ENCODE peak calls at places on chromosomes 7 and 10, in five cellular contexts. N is adrenal gland, R is prostate gland, Z is spleen, L is fibroblast of lung. M is an unnamed sample.

GRCh38 chr10:91672021-91672608 is 39.2 kb upstream of the PPP1R3C start:
- DNase-seq in Z (no peak), L (peak; percentile 78), N (no peak), R (no peak), M (peak; percentile 83)

GRCh38 chr7:50450691-50451051 is 521 bp upstream of the FIGNL1 start:
- DNase-seq in N (peak; percentile 33), R (no peak), Z (peak; percentile 89), L (no peak), M (no peak)

GRCh38 chr10:27611209-27611608 is 107.1 kb downstream of the RAB18 start:
- DNase-seq in L (peak; percentile 22), N (no peak), R (no peak), Z (no peak), M (no peak)

GRCh38 chr7:99625321-99625720 is 8.6 kb downstream of the ZSCAN25 start:
- DNase-seq in Z (no peak), R (no peak), N (no peak), L (no peak), M (no peak)

GRCh38 chr10:86443069-86443468 is 76.5 kb upstream of the GRID1 start:
- DNase-seq in N (no peak), L (peak; percentile 83), Z (no peak), R (no peak), M (no peak)

GRCh38 chr7:155521007-155521742 is 25.2 kb downstream of the CNPY1 start:
- DNase-seq in R (no peak), L (no peak), N (no peak), Z (no peak), M (no peak)

GRCh38 chr10:19498348-19499290 is 317.6 kb upstream of the PLXDC2 start:
- DNase-seq in Z (no peak), N (no peak), L (peak; percentile 8), R (peak; percentile 22), M (peak; percentile 94)

GRCh38 chr7:155408657-155409586 is 49.0 kb upstream of the EN2 start:
- DNase-seq in R (no peak), N (no peak), L (no peak), Z (no peak), M (peak; percentile 22)

GRCh38 chr7:37882086-37882485 is 33.7 kb downstream of the NME8 start:
- DNase-seq in L (no peak), N (no peak), R (no peak), Z (no peak), M (no peak)

GRCh38 chr10:10657139-10657760 is 360.4 kb upstream of the CELF2 start:
- DNase-seq in N (no peak), R (no peak), Z (no peak), L (no peak), M (no peak)

GRCh38 chr10:86520871-86521619 is 547 bp downstream of the WAPL start:
- DNase-seq in L (peak; percentile 65), N (peak; percentile 62), R (peak; percentile 42), Z (peak; percentile 90), M (peak; percentile 47)

GRCh38 chr7:28083159-28083997 is 97.2 kb downstream of the JAZF1 start:
- DNase-seq in R (peak; percentile 55), N (peak; percentile 51), Z (no peak), L (no peak), M (no peak)

GRCh38 chr7:99949645-99950228 is 20.3 kb upstream of the GJC3 start:
- DNase-seq in N (no peak), Z (no peak), R (peak; percentile 65), L (peak; percentile 4), M (peak; percentile 22)

GRCh38 chr10:2978111-2978510 is 89.2 kb upstream of the PFKP start:
- DNase-seq in Z (no peak), N (no peak), L (peak; percentile 70), R (no peak), M (peak; percentile 79)

GRCh38 chr7:157477550-157478212 is 140.9 kb downstream of the DNAJB6 start:
- DNase-seq in R (no peak), L (no peak), Z (peak; percentile 66), N (no peak), M (no peak)

GRCh38 chr10:31071232-31071999 is 39.8 kb upstream of the ZNF438 start:
- DNase-seq in Z (no peak), R (no peak), L (peak; percentile 90), N (no peak), M (no peak)

GRCh38 chr10:86265877-86266259 is 100.7 kb downstream of the GRID1 start:
- DNase-seq in Z (peak; percentile 48), R (no peak), N (no peak), L (no peak), M (no peak)

GRCh38 chr7:151631968-151632749 is 112.5 kb upstream of the RHEB start:
- DNase-seq in L (peak; percentile 74), Z (peak; percentile 98), N (peak; percentile 89), R (peak; percentile 86), M (peak; percentile 83)

GRCh38 chr7:77935652-77936348 is 137.2 kb downstream of the PHTF2 start:
- DNase-seq in L (no peak), R (no peak), N (no peak), Z (no peak), M (peak; percentile 23)
- TF ChIP-seq CTCF in L (peak; percentile 12), R (peak; percentile 28), N (peak; percentile 48), Z (no peak), M (peak; percentile 55)

GRCh38 chr10:110865184-110865803 is 6.4 kb upstream of the PDCD4 start:
- DNase-seq in Z (no peak), R (peak; percentile 63), L (peak; percentile 70), N (no peak), M (peak; percentile 69)

GRCh38 chr10:110862961-110863360 is 8.8 kb upstream of the PDCD4 start:
- DNase-seq in Z (no peak), L (no peak), N (no peak), R (no peak), M (no peak)

GRCh38 chr10:110863361-110863760 is 8.4 kb upstream of the PDCD4 start:
- DNase-seq in L (no peak), R (no peak), Z (no peak), N (no peak), M (no peak)

GRCh38 chr10:110864662-110865140 is 7.0 kb upstream of the PDCD4 start:
- DNase-seq in L (no peak), N (no peak), Z (no peak), R (no peak), M (no peak)

GRCh38 chr10:110863956-110864355 is 7.8 kb upstream of the PDCD4 start:
- DNase-seq in L (no peak), N (no peak), R (no peak), Z (no peak), M (no peak)
- H3K4me1 ChIP-seq in L (peaks cover 8% of the 10 kb centered on the region), N (peaks cover 31% of the 10 kb centered on the region), R (peaks cover 3% of the 10 kb centered on the region), Z (peaks cover 93% of the 10 kb centered on the region), M (peaks cover 26% of the 10 kb centered on the region)

GRCh38 chr10:80498833-80499671 is 38.6 kb upstream of the SH2D4B start:
- DNase-seq in R (peak; percentile 87), Z (peak; percentile 93), N (peak; percentile 92), L (peak; percentile 97), M (peak; percentile 73)
- TF ChIP-seq CTCF in R (no peak), Z (no peak), N (no peak), L (no peak), M (no peak)

GRCh38 chr7:111009641-111010040 is 81.3 kb upstream of the LRRN3 start:
- DNase-seq in R (no peak), Z (no peak), N (no peak), L (no peak), M (no peak)
- H3K4me1 ChIP-seq in R (no peaks in the 10 kb centered on the region), Z (peaks cover 4% of the 10 kb centered on the region), N (peaks cover 14% of the 10 kb centered on the region), L (no peaks in the 10 kb centered on the region), M (no peaks in the 10 kb centered on the region)

GRCh38 chr7:142482899-142483658 is 225.2 kb upstream of the PRSS58 start:
- DNase-seq in Z (peak; percentile 80), L (peak; percentile 41), N (no peak), R (peak; percentile 19), M (peak; percentile 50)
- TF ChIP-seq CTCF in Z (peak; percentile 72), L (peak; percentile 97), N (peak; percentile 56), R (peak; percentile 16), M (peak; percentile 83)

GRCh38 chr10:69876931-69877330 is 75.2 kb downstream of the COL13A1 start:
- DNase-seq in R (no peak), N (no peak), L (no peak), Z (no peak), M (no peak)
- H3K4me1 ChIP-seq in R (no peaks in the 10 kb centered on the region), N (no peaks in the 10 kb centered on the region), L (peaks cover 5% of the 10 kb centered on the region), Z (no peaks in the 10 kb centered on the region), M (no peaks in the 10 kb centered on the region)

GRCh38 chr7:119578116-119578515 is 694.9 kb upstream of the KCND2 start:
- DNase-seq in L (no peak), R (no peak), Z (no peak), N (no peak), M (no peak)

GRCh38 chr7:119572541-119572940 is 700.4 kb upstream of the KCND2 start:
- DNase-seq in R (no peak), Z (peak; percentile 73), L (no peak), N (no peak), M (no peak)

GRCh38 chr7:119572132-119572531 is 700.8 kb upstream of the KCND2 start:
- DNase-seq in R (no peak), L (no peak), Z (no peak), N (no peak), M (no peak)
- TF ChIP-seq CTCF in R (no peak), L (no peak), Z (no peak), N (no peak), M (no peak)